ENCODE peak calls at places on chromosomes 16 and 17, in ten cellular contexts. G is naive thymus-derived CD4-positive, alpha-beta T cell; M is heart left ventricle; H is IMR-90; X is neuronal stem cell; Q is body of pancreas; P is A549; Z is transverse colon; R is pancreas; O is thoracic aorta. K is an unnamed sample.
A peak's percentile ranks its signal among the peaks of the same experiment; 100 is the strongest.

GRCh38 chr16:65967376-65967775 is 399.1 kb upstream of the CDH5 start:
- DNase-seq in G (no peak), M (no peak), H (peak; percentile 45), X (no peak), Q (no peak), P (no peak), Z (no peak), R (no peak), O (no peak), K (no peak)

GRCh38 chr17:82915010-82915696 is 75.3 kb upstream of the ZNF750 start:
- DNase-seq in G (no peak), M (no peak), H (no peak), X (no peak), Q (no peak), P (no peak), Z (no peak), R (peak; percentile 36), O (no peak), K (no peak)

GRCh38 chr17:74761931-74762330 is 13.5 kb downstream of the NHERF1 start:
- DNase-seq in G (no peak), M (no peak), H (no peak), X (no peak), Q (no peak), P (no peak), Z (no peak), R (peak; percentile 38), O (no peak), K (no peak)

GRCh38 chr16:25198021-25198420 is 18.7 kb upstream of the AQP8 start:
- DNase-seq in G (no peak), M (no peak), H (peak; percentile 18), X (no peak), Q (no peak), P (peak; percentile 18), Z (no peak), R (no peak), O (no peak), K (no peak)

GRCh38 chr16:80656731-80657150 is 115.9 kb downstream of the DYNLRB2 start:
- DNase-seq in G (no peak), M (no peak), H (no peak), X (no peak), Q (no peak), P (no peak), Z (no peak), R (no peak), O (no peak), K (no peak)

GRCh38 chr17:78232774-78233173 is 1.3 kb downstream of the TMEM235 start:
- DNase-seq in G (no peak), M (no peak), H (no peak), X (no peak), Q (no peak), P (no peak), Z (no peak), R (no peak), O (no peak), K (no peak)

GRCh38 chr17:73956595-73957465 is 246.6 kb upstream of the RPL38 start:
- DNase-seq in G (peak; percentile 49), M (no peak), H (no peak), X (peak; percentile 68), Q (peak; percentile 69), P (peak; percentile 78), Z (peak; percentile 69), R (peak; percentile 85), O (no peak), K (no peak)

GRCh38 chr17:44956998-44957981 is 9.7 kb upstream of the KIF18B start:
- DNase-seq in G (no peak), M (no peak), H (no peak), X (no peak), Q (no peak), P (no peak), Z (no peak), R (no peak), O (no peak), K (no peak)

GRCh38 chr17:65660947-65661346 is 99.5 kb upstream of the AXIN2 start:
- DNase-seq in G (no peak), M (no peak), H (peak; percentile 70), X (no peak), Q (no peak), P (peak; percentile 47), Z (no peak), R (no peak), O (no peak), K (no peak)

GRCh38 chr16:57723170-57723569 is 12.4 kb upstream of the KATNB1 start:
- DNase-seq in G (no peak), M (no peak), H (no peak), X (no peak), Q (no peak), P (peak; percentile 63), Z (no peak), R (peak; percentile 14), O (no peak), K (no peak)

GRCh38 chr17:47792979-47793378 is 28.6 kb downstream of the OSBPL7 start:
- DNase-seq in G (no peak), M (no peak), H (no peak), X (no peak), Q (no peak), P (no peak), Z (no peak), R (no peak), O (no peak), K (no peak)

GRCh38 chr17:48725294-48726064 is 2.5 kb downstream of the PRAC2 start:
- DNase-seq in G (no peak), M (no peak), H (no peak), X (no peak), Q (no peak), P (no peak), Z (no peak), R (no peak), O (no peak), K (no peak)

GRCh38 chr16:85659805-85660511 is 28.8 kb downstream of the GINS2 start:
- DNase-seq in G (peak; percentile 40), M (peak; percentile 72), H (peak; percentile 41), X (peak; percentile 68), Q (peak; percentile 67), P (peak; percentile 58), Z (peak; percentile 76), R (peak; percentile 70), O (no peak), K (peak; percentile 70)

GRCh38 chr16:10896165-10896564 is 19.2 kb downstream of the CIITA start:
- DNase-seq in G (no peak), M (no peak), H (no peak), X (no peak), Q (no peak), P (no peak), Z (no peak), R (no peak), O (no peak), K (no peak)

GRCh38 chr16:10896723-10897122 is 19.7 kb downstream of the CIITA start:
- DNase-seq in G (no peak), M (no peak), H (no peak), X (no peak), Q (no peak), P (no peak), Z (no peak), R (no peak), O (no peak), K (no peak)

GRCh38 chr16:10892782-10893181 is 15.8 kb downstream of the CIITA start:
- DNase-seq in G (no peak), M (no peak), H (no peak), X (no peak), Q (no peak), P (no peak), Z (no peak), R (no peak), O (no peak), K (no peak)

GRCh38 chr16:10895053-10895946 is 18.3 kb downstream of the CIITA start:
- DNase-seq in G (no peak), M (peak; percentile 48), H (peak; percentile 38), X (peak; percentile 75), Q (no peak), P (no peak), Z (peak; percentile 33), R (no peak), O (no peak), K (peak; percentile 74)

GRCh38 chr16:10897134-10897533 is 20.1 kb downstream of the CIITA start:
- DNase-seq in G (no peak), M (no peak), H (no peak), X (no peak), Q (no peak), P (no peak), Z (no peak), R (no peak), O (no peak), K (no peak)
- H3K4me1 ChIP-seq in G (no peaks in the 10 kb centered on the region), M (no peaks in the 10 kb centered on the region), H (no peaks in the 10 kb centered on the region), X (no peaks in the 10 kb centered on the region), Q (no peaks in the 10 kb centered on the region), P (no peaks in the 10 kb centered on the region), Z (no peaks in the 10 kb centered on the region), R (no peaks in the 10 kb centered on the region), O (no peaks in the 10 kb centered on the region), K (no peaks in the 10 kb centered on the region)

GRCh38 chr16:78075800-78076199 is 23.7 kb upstream of the WWOX start:
- DNase-seq in G (no peak), M (no peak), H (no peak), X (no peak), Q (no peak), P (no peak), Z (no peak), R (no peak), O (no peak), K (no peak)
- H3K4me1 ChIP-seq in G (no peaks in the 10 kb centered on the region), M (no peaks in the 10 kb centered on the region), H (no peaks in the 10 kb centered on the region), X (no peaks in the 10 kb centered on the region), Q (no peaks in the 10 kb centered on the region), P (no peaks in the 10 kb centered on the region), Z (no peaks in the 10 kb centered on the region), R (no peaks in the 10 kb centered on the region), O (no peaks in the 10 kb centered on the region), K (no peaks in the 10 kb centered on the region)

GRCh38 chr17:21400816-21401593 is 24.8 kb downstream of the KCNJ12 start:
- DNase-seq in G (no peak), M (no peak), H (no peak), X (no peak), Q (no peak), P (no peak), Z (no peak), R (peak; percentile 45), O (no peak), K (no peak)
- H3K4me1 ChIP-seq in G (no peaks in the 10 kb centered on the region), M (peaks cover 14% of the 10 kb centered on the region), H (peaks cover 18% of the 10 kb centered on the region), X (peaks cover 23% of the 10 kb centered on the region), Q (no peaks in the 10 kb centered on the region), P (peaks cover 16% of the 10 kb centered on the region), Z (no peaks in the 10 kb centered on the region), R (no peaks in the 10 kb centered on the region), O (peaks cover 7% of the 10 kb centered on the region), K (no peaks in the 10 kb centered on the region)

GRCh38 chr16:11360581-11360980 is 15.3 kb downstream of the RMI2 start:
- DNase-seq in G (no peak), M (no peak), H (no peak), X (no peak), Q (no peak), P (no peak), Z (no peak), R (no peak), O (no peak), K (no peak)

GRCh38 chr16:11358531-11358930 is 13.3 kb downstream of the RMI2 start:
- DNase-seq in G (no peak), M (no peak), H (no peak), X (no peak), Q (no peak), P (no peak), Z (no peak), R (no peak), O (no peak), K (no peak)

GRCh38 chr16:11361043-11361442 is 15.8 kb downstream of the RMI2 start:
- DNase-seq in G (no peak), M (no peak), H (no peak), X (no peak), Q (no peak), P (no peak), Z (no peak), R (no peak), O (no peak), K (no peak)

GRCh38 chr16:11356573-11357331 is 11.5 kb downstream of the RMI2 start:
- DNase-seq in G (peak; percentile 37), M (peak; percentile 63), H (peak; percentile 61), X (peak; percentile 51), Q (peak; percentile 71), P (peak; percentile 58), Z (peak; percentile 81), R (peak; percentile 69), O (no peak), K (peak; percentile 74)

GRCh38 chr16:11359370-11359769 is 14.1 kb downstream of the RMI2 start:
- DNase-seq in G (no peak), M (no peak), H (peak; percentile 90), X (no peak), Q (peak; percentile 64), P (no peak), Z (no peak), R (peak; percentile 72), O (no peak), K (no peak)
- H3K4me1 ChIP-seq in G (peaks cover 54% of the 10 kb centered on the region), M (peaks cover 68% of the 10 kb centered on the region), H (peaks cover 51% of the 10 kb centered on the region), X (peaks cover 30% of the 10 kb centered on the region), Q (peaks cover 49% of the 10 kb centered on the region), P (peaks cover 28% of the 10 kb centered on the region), Z (no peaks in the 10 kb centered on the region), R (no peaks in the 10 kb centered on the region), O (peaks cover 40% of the 10 kb centered on the region), K (peaks cover 20% of the 10 kb centered on the region)